ENCODE peak calls at places on chromosomes 7 and 10, in ten cellular contexts. One of them, this sample, is unnamed.

GRCh38 chr7:83271212-83272099 is 108.8 kb upstream of the PCLO start:
- DNase-seq in kidney glomerular epithelial cell: peak
- DNase-seq in adrenal gland: no peak
- DNase-seq in astrocyte of the cerebellum: peak
- DNase-seq in HT1080: peak
- DNase-seq in fibroblast of the conjunctiva: peak
- DNase-seq in prostate gland: no peak
- DNase-seq in tibial artery: no peak
- DNase-seq in occipital lobe: no peak
- DNase-seq in activated CD8-positive, alpha-beta T cell treated with anti-CD3 and anti-CD28 coated beads for 36 hours: no peak
- DNase-seq in this sample: no peak

GRCh38 chr7:131327049-131327625 is 539 bp upstream of the MKLN1 start:
- DNase-seq in kidney glomerular epithelial cell: peak
- DNase-seq in adrenal gland: peak
- DNase-seq in astrocyte of the cerebellum: peak
- DNase-seq in HT1080: peak
- DNase-seq in fibroblast of the conjunctiva: peak
- DNase-seq in prostate gland: peak
- DNase-seq in tibial artery: peak
- DNase-seq in occipital lobe: peak
- DNase-seq in activated CD8-positive, alpha-beta T cell treated with anti-CD3 and anti-CD28 coated beads for 36 hours: no peak
- DNase-seq in this sample: no peak

GRCh38 chr7:140230517-140230861 is 53.7 kb upstream of the KDM7A start:
- DNase-seq in kidney glomerular epithelial cell: no peak
- DNase-seq in adrenal gland: no peak
- DNase-seq in astrocyte of the cerebellum: no peak
- DNase-seq in HT1080: no peak
- DNase-seq in fibroblast of the conjunctiva: no peak
- DNase-seq in prostate gland: peak
- DNase-seq in tibial artery: no peak
- DNase-seq in occipital lobe: no peak
- DNase-seq in activated CD8-positive, alpha-beta T cell treated with anti-CD3 and anti-CD28 coated beads for 36 hours: peak
- DNase-seq in this sample: no peak

GRCh38 chr7:98400538-98401427 is at the start of gene BAIAP2L1:
- DNase-seq in kidney glomerular epithelial cell: peak
- DNase-seq in adrenal gland: peak
- DNase-seq in astrocyte of the cerebellum: no peak
- DNase-seq in HT1080: peak
- DNase-seq in fibroblast of the conjunctiva: peak
- DNase-seq in prostate gland: peak
- DNase-seq in tibial artery: peak
- DNase-seq in occipital lobe: no peak
- DNase-seq in activated CD8-positive, alpha-beta T cell treated with anti-CD3 and anti-CD28 coated beads for 36 hours: peak
- DNase-seq in this sample: peak

GRCh38 chr10:61225939-61226338 is 227.2 kb downstream of the TMEM26 start:
- DNase-seq in kidney glomerular epithelial cell: no peak
- DNase-seq in adrenal gland: no peak
- DNase-seq in astrocyte of the cerebellum: no peak
- DNase-seq in HT1080: no peak
- DNase-seq in fibroblast of the conjunctiva: no peak
- DNase-seq in prostate gland: no peak
- DNase-seq in tibial artery: no peak
- DNase-seq in occipital lobe: no peak
- DNase-seq in activated CD8-positive, alpha-beta T cell treated with anti-CD3 and anti-CD28 coated beads for 36 hours: no peak
- DNase-seq in this sample: no peak

GRCh38 chr7:92634924-92635519 is 44.8 kb upstream of the FAM133B start:
- DNase-seq in kidney glomerular epithelial cell: peak
- DNase-seq in adrenal gland: no peak
- DNase-seq in astrocyte of the cerebellum: peak
- DNase-seq in HT1080: peak
- DNase-seq in fibroblast of the conjunctiva: peak
- DNase-seq in prostate gland: no peak
- DNase-seq in tibial artery: no peak
- DNase-seq in occipital lobe: no peak
- DNase-seq in activated CD8-positive, alpha-beta T cell treated with anti-CD3 and anti-CD28 coated beads for 36 hours: no peak
- DNase-seq in this sample: no peak

GRCh38 chr7:4084271-4084670 is 597.8 kb upstream of the FOXK1 start:
- DNase-seq in kidney glomerular epithelial cell: no peak
- DNase-seq in adrenal gland: no peak
- DNase-seq in astrocyte of the cerebellum: no peak
- DNase-seq in HT1080: no peak
- DNase-seq in fibroblast of the conjunctiva: no peak
- DNase-seq in prostate gland: no peak
- DNase-seq in tibial artery: peak
- DNase-seq in occipital lobe: no peak
- DNase-seq in activated CD8-positive, alpha-beta T cell treated with anti-CD3 and anti-CD28 coated beads for 36 hours: no peak
- DNase-seq in this sample: no peak

GRCh38 chr7:103940382-103941268 is 48.8 kb downstream of the RELN start:
- DNase-seq in kidney glomerular epithelial cell: no peak
- DNase-seq in adrenal gland: no peak
- DNase-seq in astrocyte of the cerebellum: no peak
- DNase-seq in HT1080: no peak
- DNase-seq in fibroblast of the conjunctiva: no peak
- DNase-seq in prostate gland: no peak
- DNase-seq in tibial artery: no peak
- DNase-seq in occipital lobe: no peak
- DNase-seq in activated CD8-positive, alpha-beta T cell treated with anti-CD3 and anti-CD28 coated beads for 36 hours: no peak
- DNase-seq in this sample: no peak

GRCh38 chr10:77673086-77673485 is 35.5 kb upstream of the KCNMA1 start:
- DNase-seq in kidney glomerular epithelial cell: no peak
- DNase-seq in adrenal gland: peak
- DNase-seq in astrocyte of the cerebellum: no peak
- DNase-seq in HT1080: peak
- DNase-seq in fibroblast of the conjunctiva: no peak
- DNase-seq in prostate gland: no peak
- DNase-seq in tibial artery: no peak
- DNase-seq in occipital lobe: no peak
- DNase-seq in activated CD8-positive, alpha-beta T cell treated with anti-CD3 and anti-CD28 coated beads for 36 hours: no peak
- DNase-seq in this sample: no peak

GRCh38 chr10:95655571-95656290 is 780 bp downstream of the ALDH18A1 start:
- DNase-seq in kidney glomerular epithelial cell: peak
- DNase-seq in adrenal gland: no peak
- DNase-seq in astrocyte of the cerebellum: no peak
- DNase-seq in HT1080: no peak
- DNase-seq in fibroblast of the conjunctiva: no peak
- DNase-seq in prostate gland: peak
- DNase-seq in tibial artery: peak
- DNase-seq in occipital lobe: no peak
- DNase-seq in activated CD8-positive, alpha-beta T cell treated with anti-CD3 and anti-CD28 coated beads for 36 hours: peak
- DNase-seq in this sample: no peak

GRCh38 chr10:33333260-33334169 is 952 bp downstream of the NRP1 start:
- DNase-seq in kidney glomerular epithelial cell: peak
- DNase-seq in adrenal gland: no peak
- DNase-seq in astrocyte of the cerebellum: no peak
- DNase-seq in HT1080: peak
- DNase-seq in fibroblast of the conjunctiva: no peak
- DNase-seq in prostate gland: peak
- DNase-seq in tibial artery: no peak
- DNase-seq in occipital lobe: no peak
- DNase-seq in activated CD8-positive, alpha-beta T cell treated with anti-CD3 and anti-CD28 coated beads for 36 hours: peak
- DNase-seq in this sample: no peak

GRCh38 chr7:80900583-80901576 is 18.0 kb downstream of the SEMA3C start:
- DNase-seq in kidney glomerular epithelial cell: peak
- DNase-seq in adrenal gland: no peak
- DNase-seq in astrocyte of the cerebellum: peak
- DNase-seq in HT1080: peak
- DNase-seq in fibroblast of the conjunctiva: peak
- DNase-seq in prostate gland: no peak
- DNase-seq in tibial artery: no peak
- DNase-seq in occipital lobe: no peak
- DNase-seq in activated CD8-positive, alpha-beta T cell treated with anti-CD3 and anti-CD28 coated beads for 36 hours: no peak
- DNase-seq in this sample: no peak

GRCh38 chr7:379456-380225 is 89.7 kb downstream of the FOXL3 start:
- DNase-seq in kidney glomerular epithelial cell: no peak
- DNase-seq in adrenal gland: peak
- DNase-seq in astrocyte of the cerebellum: no peak
- DNase-seq in HT1080: no peak
- DNase-seq in fibroblast of the conjunctiva: no peak
- DNase-seq in prostate gland: no peak
- DNase-seq in tibial artery: no peak
- DNase-seq in occipital lobe: no peak
- DNase-seq in activated CD8-positive, alpha-beta T cell treated with anti-CD3 and anti-CD28 coated beads for 36 hours: no peak
- DNase-seq in this sample: peak

GRCh38 chr10:75358835-75359421 is 42.6 kb downstream of the ZNF503 start:
- DNase-seq in kidney glomerular epithelial cell: peak
- DNase-seq in adrenal gland: no peak
- DNase-seq in astrocyte of the cerebellum: no peak
- DNase-seq in HT1080: peak
- DNase-seq in fibroblast of the conjunctiva: peak
- DNase-seq in prostate gland: no peak
- DNase-seq in tibial artery: no peak
- DNase-seq in occipital lobe: no peak
- DNase-seq in activated CD8-positive, alpha-beta T cell treated with anti-CD3 and anti-CD28 coated beads for 36 hours: no peak
- DNase-seq in this sample: no peak